ENCODE peak calls at places on chromosome 5, in eight cellular contexts. I is stomach, H is spleen, Z is upper lobe of left lung, S is sigmoid colon, T is K562, V is transverse colon, D is HCT116. O is an unnamed sample.
A peak's percentile ranks its signal among the peaks of the same experiment; 100 is the strongest.

GRCh38 chr5:889075-889710 is 3.4 kb downstream of the BRD9 start:
- DNase-seq in D (no peak), Z (no peak), T (no peak), I (no peak), S (peak; percentile 30), V (no peak), H (peak; percentile 11), O (no peak)

GRCh38 chr5:160092960-160093701 is 26.1 kb downstream of the PWWP2A start:
- DNase-seq in H (no peak), S (no peak), V (no peak), D (no peak), Z (no peak), T (no peak), I (no peak), O (no peak)

GRCh38 chr5:127812570-127812969 is 109.4 kb downstream of the CCDC192 start:
- DNase-seq in V (no peak), D (no peak), S (no peak), T (no peak), Z (no peak), H (no peak), I (no peak), O (no peak)

GRCh38 chr5:24633705-24634325 is 11.0 kb downstream of the CDH10 start:
- DNase-seq in T (peak; percentile 26), I (no peak), D (peak; percentile 16), Z (no peak), H (no peak), S (no peak), V (no peak), O (no peak)

GRCh38 chr5:81086881-81087281 is 126.7 kb downstream of the RASGRF2 start:
- DNase-seq in S (no peak), D (no peak), Z (peak; percentile 70), T (peak; percentile 12), H (no peak), V (no peak), I (no peak), O (no peak)

GRCh38 chr5:140341591-140341990 is 4.8 kb downstream of the HBEGF start:
- DNase-seq in I (no peak), Z (no peak), S (peak; percentile 84), H (peak; percentile 76), T (no peak), D (no peak), V (no peak), O (no peak)

GRCh38 chr5:177514541-177514940 is 2.2 kb downstream of the DDX41 start:
- DNase-seq in Z (no peak), T (no peak), H (no peak), D (no peak), V (no peak), S (no peak), I (no peak), O (no peak)

GRCh38 chr5:161086456-161086855 is 234.4 kb upstream of the ATP10B start:
- DNase-seq in Z (no peak), I (no peak), D (no peak), S (no peak), H (no peak), T (no peak), V (no peak), O (no peak)

GRCh38 chr5:145775893-145776444 is 59.2 kb downstream of the PRELID2 start:
- DNase-seq in I (no peak), T (no peak), D (peak; percentile 47), H (no peak), Z (no peak), V (no peak), S (no peak), O (no peak)

GRCh38 chr5:54820346-54820745 is 165.0 kb downstream of the ESM1 start:
- DNase-seq in I (no peak), D (no peak), H (no peak), T (no peak), Z (no peak), S (no peak), V (no peak), O (no peak)

GRCh38 chr5:33936004-33936380 is 194 bp upstream of the RXFP3 start:
- DNase-seq in H (no peak), V (peak; percentile 15), Z (peak; percentile 92), S (no peak), D (no peak), T (peak; percentile 44), I (peak; percentile 49), O (peak; percentile 21)

GRCh38 chr5:121292664-121293063 is 559.0 kb upstream of the FTMT start:
- DNase-seq in S (no peak), I (no peak), V (no peak), D (no peak), Z (no peak), H (no peak), T (no peak), O (no peak)

GRCh38 chr5:164663223-164663989 is 1158.0 kb downstream of the MAT2B start:
- DNase-seq in Z (no peak), S (no peak), I (no peak), T (no peak), D (no peak), V (no peak), H (no peak), O (no peak)

GRCh38 chr5:16866220-16866619 is 69.9 kb downstream of the MYO10 start:
- DNase-seq in H (no peak), V (no peak), I (no peak), D (no peak), S (no peak), T (no peak), Z (no peak), O (no peak)

GRCh38 chr5:134127988-134128647 is 13.6 kb downstream of the TCF7 start:
- DNase-seq in T (no peak), I (no peak), H (peak; percentile 71), S (no peak), D (no peak), Z (no peak), V (no peak), O (no peak)

GRCh38 chr5:38382898-38383297 is 124.5 kb downstream of the EGFLAM start:
- DNase-seq in I (peak; percentile 72), H (peak; percentile 76), D (peak; percentile 80), T (peak; percentile 86), V (peak; percentile 47), Z (no peak), S (peak; percentile 71), O (peak; percentile 51)

GRCh38 chr5:63255609-63256008 is 677.0 kb downstream of the LRRC70 start:
- DNase-seq in H (no peak), I (no peak), Z (no peak), T (no peak), S (no peak), V (no peak), D (no peak), O (no peak)

GRCh38 chr5:169717298-169717697 is 80.2 kb downstream of the DOCK2 start:
- DNase-seq in V (no peak), I (no peak), S (no peak), Z (no peak), T (no peak), H (no peak), D (no peak), O (peak; percentile 11)

GRCh38 chr5:113119271-113119924 is 142.8 kb downstream of the DCP2 start:
- DNase-seq in V (peak; percentile 33), Z (peak; percentile 54), I (no peak), S (peak; percentile 89), T (no peak), H (no peak), D (no peak), O (no peak)

GRCh38 chr5:43066231-43066798 is 26.2 kb upstream of the ANXA2R start:
- DNase-seq in V (peak; percentile 85), Z (peak; percentile 95), I (peak; percentile 82), S (peak; percentile 87), T (peak; percentile 65), D (peak; percentile 42), H (peak; percentile 96), O (peak; percentile 70)

GRCh38 chr5:43065384-43066230 is 25.5 kb upstream of the ANXA2R start:
- DNase-seq in T (no peak), D (no peak), Z (peak; percentile 89), H (peak; percentile 89), V (peak; percentile 62), I (peak; percentile 52), S (peak; percentile 86), O (peak; percentile 26)

GRCh38 chr5:43063731-43064171 is 23.6 kb upstream of the ANXA2R start:
- DNase-seq in Z (no peak), I (no peak), S (no peak), T (peak; percentile 32), D (no peak), H (peak; percentile 80), V (no peak), O (no peak)

GRCh38 chr5:43068037-43068436 is 27.9 kb upstream of the ANXA2R start:
- DNase-seq in I (no peak), S (no peak), V (no peak), Z (no peak), H (no peak), T (no peak), D (no peak), O (no peak)

GRCh38 chr5:43066799-43067741 is 27.0 kb upstream of the ANXA2R start:
- DNase-seq in H (peak; percentile 93), S (peak; percentile 93), D (peak; percentile 85), Z (no peak), V (peak; percentile 91), I (peak; percentile 87), T (peak; percentile 45), O (peak; percentile 92)
- TF ChIP-seq POLR2A in H (no peak), S (peak; percentile 78), D (peak; percentile 32), Z (peak; percentile 67), V (peak; percentile 50), I (no peak), T (peak; percentile 78), O (peak; percentile 60)

GRCh38 chr5:149386166-149386565 is 7.1 kb upstream of the IL17B start:
- DNase-seq in H (no peak), T (no peak), S (peak; percentile 74), Z (no peak), D (no peak), V (no peak), I (no peak), O (no peak)
- TF ChIP-seq POLR2AphosphoS5 in H (no peak), T (no peak), S (no peak), Z (no peak), D (no peak), V (no peak), I (peak; percentile 23), O (no peak)

GRCh38 chr5:139137703-139138102 is 60.5 kb downstream of the SIL1 start:
- DNase-seq in S (no peak), T (peak; percentile 24), V (peak; percentile 12), Z (no peak), H (no peak), I (peak; percentile 47), D (peak; percentile 12), O (no peak)
- TF ChIP-seq CTCF in S (no peak), T (peak; percentile 48), V (no peak), Z (peak; percentile 14), H (no peak), I (no peak), D (peak; percentile 45), O (no peak)

GRCh38 chr5:6634327-6634713 is 1.1 kb downstream of the SRD5A1 start:
- DNase-seq in H (no peak), Z (no peak), T (no peak), S (no peak), D (no peak), I (no peak), V (no peak), O (no peak)

GRCh38 chr5:6634788-6635430 is 1.7 kb downstream of the SRD5A1 start:
- DNase-seq in Z (no peak), T (no peak), D (no peak), V (no peak), S (no peak), H (no peak), I (no peak), O (no peak)

GRCh38 chr5:6632931-6633468 is at the start of the genes NSUN2 and SRD5A1:
- DNase-seq in H (peak; percentile 99), S (peak; percentile 95), V (peak; percentile 94), Z (peak; percentile 99), T (peak; percentile 99), D (peak; percentile 82), I (peak; percentile 94), O (peak; percentile 89)

GRCh38 chr5:6632324-6632930 is 417 bp downstream of the NSUN2 start:
- DNase-seq in S (peak; percentile 70), T (no peak), I (no peak), Z (peak; percentile 93), H (no peak), D (no peak), V (no peak), O (no peak)

GRCh38 chr5:6633469-6634326 is 458 bp downstream of the SRD5A1 start:
- DNase-seq in T (peak; percentile 45), V (no peak), D (no peak), S (peak; percentile 72), H (no peak), I (no peak), Z (no peak), O (peak; percentile 18)
- TF ChIP-seq POLR2A in T (no peak), V (no peak), D (no peak), S (no peak), H (no peak), I (no peak), Z (no peak), O (no peak)